ENCODE peak calls at places on chromosomes 1 and 21, in nine cellular contexts. V is fibroblast of the aortic adventitia; J is HAP-1; F is hypothalamus; H is stimulated activated CD4-positive, alpha-beta T cell treated with anti-CD3 and anti-CD28 coated beads, Interleukin-12 subunit alpha, Interleukin-12 subunit beta, amount 100 ng/mL, for 4 hours; M is activated effector memory CD4-positive, alpha-beta T cell treated with anti-CD3 and anti-CD28 coated beads, Interleukin-2, amount 50 U/mL, for 16 hours; E is HepG2; P is CD8-positive, alpha-beta memory T cell; O is right lobe of liver. A is an unnamed sample.

GRCh38 chr21:27802816-27803475 is 836.1 kb upstream of the ADAMTS5 start:
- DNase-seq in V (peak; percentile 46), J (no peak), F (no peak), H (no peak), M (no peak), E (no peak), P (no peak), O (no peak), A (peak; percentile 70)

GRCh38 chr1:62271932-62272728 is 47.1 kb downstream of the KANK4 start:
- DNase-seq in V (no peak), J (no peak), F (no peak), H (peak; percentile 13), M (peak; percentile 72), E (no peak), P (peak; percentile 61), O (no peak), A (peak; percentile 42)

GRCh38 chr1:85200367-85200869 is 398 bp downstream of the SYDE2 start:
- DNase-seq in V (no peak), J (peak; percentile 39), F (no peak), H (peak; percentile 38), M (peak; percentile 75), E (peak; percentile 15), P (peak; percentile 53), O (no peak), A (peak; percentile 64)

GRCh38 chr1:20233394-20233793 is 47.1 kb upstream of the PLA2G2C start:
- DNase-seq in V (peak; percentile 34), J (no peak), F (no peak), H (no peak), M (no peak), E (peak; percentile 11), P (no peak), O (no peak), A (peak; percentile 54)

GRCh38 chr1:225987491-225988316 is 11.4 kb downstream of the SDE2 start:
- DNase-seq in V (peak; percentile 77), J (peak; percentile 36), F (no peak), H (no peak), M (no peak), E (peak; percentile 28), P (peak; percentile 49), O (no peak), A (peak; percentile 72)

GRCh38 chr1:10724948-10725852 is 71.2 kb downstream of the CASZ1 start:
- DNase-seq in V (peak; percentile 86), J (no peak), F (no peak), H (no peak), M (no peak), E (no peak), P (no peak), O (peak; percentile 75), A (no peak)

GRCh38 chr1:151715726-151716404 is 738 bp downstream of the CELF3 start:
- DNase-seq in V (no peak), J (no peak), F (no peak), H (no peak), M (no peak), E (peak; percentile 55), P (no peak), O (no peak), A (peak; percentile 60)

GRCh38 chr1:67850611-67851075 is 17.4 kb upstream of the GNG12 start:
- DNase-seq in V (peak; percentile 89), J (no peak), F (no peak), H (no peak), M (no peak), E (no peak), P (no peak), O (peak; percentile 83), A (no peak)

GRCh38 chr1:201791775-201792166 is 37.2 kb upstream of the IPO9 start:
- DNase-seq in V (peak; percentile 74), J (no peak), F (no peak), H (no peak), M (no peak), E (no peak), P (no peak), O (peak; percentile 38), A (no peak)

A was measured in NAMALWA.